ENCODE peak calls at places on chromosomes 16 and 17, in six cellular contexts. G is kidney epithelial cell, X is NCI-H1417, Z is hepatic stellate cell, W is LoVo, S is anterior cingulate cortex. K is an unnamed sample.

GRCh38 chr16:21645261-21645721 is 7.1 kb downstream of the IGSF6 start:
- DNase-seq in G (no peak), S (no peak), X (no peak), W (no peak), Z (peak; percentile 55), K (peak; percentile 29)

GRCh38 chr16:20937736-20938135 is 37.2 kb downstream of the LYRM1 start:
- DNase-seq in Z (no peak), S (no peak), G (no peak), W (peak; percentile 57), X (no peak), K (no peak)

GRCh38 chr17:75821552-75821951 is 22.7 kb downstream of the UNC13D start:
- DNase-seq in W (no peak), G (no peak), X (no peak), S (no peak), Z (no peak), K (no peak)

GRCh38 chr17:81517339-81518112 is 4.9 kb upstream of the ACTG1 start:
- DNase-seq in W (no peak), G (no peak), X (no peak), S (no peak), Z (peak; percentile 74), K (no peak)

GRCh38 chr17:1861391-1862010 is 31.7 kb downstream of the RPA1 start:
- DNase-seq in S (no peak), Z (no peak), G (no peak), W (no peak), X (no peak), K (no peak)

GRCh38 chr16:19305443-19305842 is 19.9 kb downstream of the CLEC19A start:
- DNase-seq in Z (no peak), S (no peak), W (no peak), X (no peak), G (no peak), K (no peak)

GRCh38 chr16:30764816-30765465 is 2.8 kb downstream of the RNF40 start:
- DNase-seq in S (no peak), W (no peak), G (no peak), Z (no peak), X (no peak), K (no peak)

GRCh38 chr16:3112058-3112880 is at the start of gene ZNF205:
- DNase-seq in S (peak; percentile 50), G (no peak), Z (peak; percentile 93), X (peak; percentile 95), W (peak; percentile 80), K (no peak)

GRCh38 chr16:52005551-52005950 is 541.4 kb downstream of the TOX3 start:
- DNase-seq in S (no peak), G (no peak), Z (no peak), W (no peak), X (no peak), K (no peak)

GRCh38 chr16:89473791-89474414 is 16.5 kb downstream of the ANKRD11 start:
- DNase-seq in W (no peak), X (no peak), G (no peak), S (no peak), Z (no peak), K (no peak)

GRCh38 chr17:77838748-77839147 is 119.8 kb upstream of the TNRC6C start:
- DNase-seq in Z (no peak), W (no peak), G (no peak), X (no peak), S (no peak), K (no peak)

GRCh38 chr16:70594569-70594968 is 51.8 kb upstream of the IL34 start:
- DNase-seq in S (no peak), G (no peak), X (no peak), Z (no peak), W (no peak), K (no peak)

GRCh38 chr16:79170565-79171242 is 429.8 kb downstream of the MAF start:
- DNase-seq in W (no peak), G (no peak), S (no peak), Z (no peak), X (no peak), K (peak; percentile 51)

GRCh38 chr17:75564195-75564594 is 23.4 kb upstream of the MYO15B start:
- DNase-seq in Z (no peak), S (no peak), G (no peak), W (no peak), X (no peak), K (no peak)

GRCh38 chr16:10979717-10980601 is 35.6 kb downstream of the CLEC16A start:
- DNase-seq in X (no peak), S (no peak), G (no peak), Z (no peak), W (no peak), K (no peak)

GRCh38 chr16:68444058-68444657 is 4.2 kb downstream of the SMPD3 start:
- DNase-seq in S (no peak), W (peak; percentile 29), Z (peak; percentile 41), G (no peak), X (no peak), K (peak; percentile 10)

GRCh38 chr17:17944743-17945142 is 27.5 kb downstream of the TOM1L2 start:
- DNase-seq in Z (no peak), G (no peak), S (no peak), W (no peak), X (no peak), K (no peak)

GRCh38 chr16:68800257-68800875 is 43.0 kb upstream of the TANGO6 start:
- DNase-seq in S (no peak), G (no peak), W (peak; percentile 59), X (peak; percentile 71), Z (peak; percentile 69), K (peak; percentile 70)

GRCh38 chr17:80760501-80760900 is 215.9 kb downstream of the RPTOR start:
- DNase-seq in S (no peak), X (peak; percentile 91), G (no peak), W (peak; percentile 28), Z (no peak), K (no peak)

GRCh38 chr17:5800131-5800530 is 215.8 kb upstream of the NLRP1 start:
- DNase-seq in G (no peak), S (no peak), Z (no peak), W (no peak), X (no peak), K (no peak)

GRCh38 chr17:15883617-15884111 is 61.3 kb upstream of the ADORA2B start:
- DNase-seq in S (no peak), W (peak; percentile 40), Z (no peak), X (no peak), G (peak; percentile 56), K (peak; percentile 67)

GRCh38 chr16:12182202-12182601 is 205.7 kb downstream of the SNX29 start:
- DNase-seq in W (no peak), Z (no peak), X (no peak), G (no peak), S (no peak), K (no peak)

GRCh38 chr17:5770556-5771270 is 186.4 kb upstream of the NLRP1 start:
- DNase-seq in X (no peak), Z (no peak), G (no peak), W (no peak), S (no peak), K (no peak)

GRCh38 chr17:59257101-59257500 is 36.8 kb downstream of the GDPD1 start:
- DNase-seq in S (no peak), X (no peak), G (no peak), W (no peak), Z (no peak), K (no peak)

K was measured in stromal cell of bone marrow.